ENCODE peak calls at places on chromosomes 4 and X, in eight cellular contexts. X is kidney, K is dorsolateral prefrontal cortex, B is mucosa of descending colon, U is cardiac fibroblast, L is heart left ventricle, N is uterus, Y is GM13977. I is an unnamed sample.

GRCh38 chr4:185803015-185803414 is 9.0 kb downstream of the SORBS2 start:
- DNase-seq in X (no peak), K (no peak), B (no peak), U (peak), L (no peak), N (no peak), Y (no peak), I (no peak)

GRCh38 chrX:131763674-131764073 is 219.8 kb downstream of the OR13H1 start:
- DNase-seq in X (no peak), K (peak), B (no peak), U (no peak), L (no peak), N (peak), Y (peak), I (no peak)

GRCh38 chr4:86965019-86965976 is 30.5 kb downstream of the AFF1 start:
- DNase-seq in X (no peak), K (no peak), B (no peak), U (no peak), L (no peak), N (no peak), Y (peak), I (no peak)

GRCh38 chr4:142563682-142564291 is 282.3 kb downstream of the INPP4B start:
- DNase-seq in X (no peak), K (no peak), B (no peak), U (peak), L (no peak), N (no peak), Y (no peak), I (no peak)

GRCh38 chrX:153521034-153521433 is 3.6 kb downstream of the ATP2B3 start:
- DNase-seq in X (no peak), K (peak), B (no peak), U (no peak), L (no peak), N (no peak), Y (no peak), I (no peak)

GRCh38 chrX:66675541-66675940 is 36.7 kb upstream of the EDA2R start:
- DNase-seq in X (no peak), K (no peak), B (no peak), U (peak), L (no peak), N (no peak), Y (no peak), I (no peak)

GRCh38 chr4:118910221-118910620 is 21.6 kb downstream of the SYNPO2 start:
- DNase-seq in X (no peak), K (no peak), B (no peak), U (peak), L (no peak), N (no peak), Y (no peak), I (no peak)

GRCh38 chr4:170672571-170672970 is 582.8 kb upstream of the AADAT start:
- DNase-seq in X (no peak), K (no peak), B (no peak), U (peak), L (no peak), N (no peak), Y (no peak), I (no peak)

GRCh38 chr4:172980178-172980577 is 188.4 kb upstream of the GALNT7 start:
- DNase-seq in X (no peak), K (no peak), B (no peak), U (peak), L (no peak), N (no peak), Y (no peak), I (no peak)

GRCh38 chrX:39726810-39727209 is 370.9 kb downstream of the BCOR start:
- DNase-seq in X (no peak), K (no peak), B (peak), U (peak), L (peak), N (peak), Y (no peak), I (no peak)

GRCh38 chr4:113436360-113436759 is 325.2 kb downstream of the CAMK2D start:
- DNase-seq in X (no peak), K (no peak), B (peak), U (peak), L (peak), N (no peak), Y (no peak), I (no peak)

GRCh38 chr4:30815685-30816084 is 95.5 kb downstream of the PCDH7 start:
- DNase-seq in X (no peak), K (no peak), B (no peak), U (no peak), L (no peak), N (no peak), Y (no peak), I (no peak)

GRCh38 chrX:48761674-48762471 is at the start of gene GLOD5:
- DNase-seq in X (no peak), K (no peak), B (peak), U (peak), L (no peak), N (no peak), Y (no peak), I (no peak)
- TF ChIP-seq CTCF in X (peak), K (no peak), B (no peak), U (peak), L (no peak), N (no peak), Y (peak), I (peak)

GRCh38 chr4:124203613-124204284 is 508.8 kb downstream of the ANKRD50 start:
- DNase-seq in X (no peak), K (no peak), B (no peak), U (peak), L (no peak), N (no peak), Y (no peak), I (peak)

GRCh38 chr4:124199755-124200154 is 512.8 kb downstream of the ANKRD50 start:
- DNase-seq in X (no peak), K (no peak), B (no peak), U (peak), L (no peak), N (no peak), Y (no peak), I (no peak)

GRCh38 chr4:124206779-124207605 is 505.5 kb downstream of the ANKRD50 start:
- DNase-seq in X (no peak), K (no peak), B (no peak), U (peak), L (no peak), N (no peak), Y (no peak), I (no peak)

GRCh38 chr4:124199185-124199584 is 513.3 kb downstream of the ANKRD50 start:
- DNase-seq in X (no peak), K (no peak), B (no peak), U (no peak), L (no peak), N (no peak), Y (no peak), I (no peak)

GRCh38 chr4:124202106-124202505 is 510.4 kb downstream of the ANKRD50 start:
- DNase-seq in X (no peak), K (no peak), B (peak), U (peak), L (no peak), N (peak), Y (no peak), I (no peak)
- TF ChIP-seq CTCF in X (no peak), K (no peak), B (no peak), U (peak), L (no peak), N (no peak), Y (no peak), I (no peak)

DNA sequence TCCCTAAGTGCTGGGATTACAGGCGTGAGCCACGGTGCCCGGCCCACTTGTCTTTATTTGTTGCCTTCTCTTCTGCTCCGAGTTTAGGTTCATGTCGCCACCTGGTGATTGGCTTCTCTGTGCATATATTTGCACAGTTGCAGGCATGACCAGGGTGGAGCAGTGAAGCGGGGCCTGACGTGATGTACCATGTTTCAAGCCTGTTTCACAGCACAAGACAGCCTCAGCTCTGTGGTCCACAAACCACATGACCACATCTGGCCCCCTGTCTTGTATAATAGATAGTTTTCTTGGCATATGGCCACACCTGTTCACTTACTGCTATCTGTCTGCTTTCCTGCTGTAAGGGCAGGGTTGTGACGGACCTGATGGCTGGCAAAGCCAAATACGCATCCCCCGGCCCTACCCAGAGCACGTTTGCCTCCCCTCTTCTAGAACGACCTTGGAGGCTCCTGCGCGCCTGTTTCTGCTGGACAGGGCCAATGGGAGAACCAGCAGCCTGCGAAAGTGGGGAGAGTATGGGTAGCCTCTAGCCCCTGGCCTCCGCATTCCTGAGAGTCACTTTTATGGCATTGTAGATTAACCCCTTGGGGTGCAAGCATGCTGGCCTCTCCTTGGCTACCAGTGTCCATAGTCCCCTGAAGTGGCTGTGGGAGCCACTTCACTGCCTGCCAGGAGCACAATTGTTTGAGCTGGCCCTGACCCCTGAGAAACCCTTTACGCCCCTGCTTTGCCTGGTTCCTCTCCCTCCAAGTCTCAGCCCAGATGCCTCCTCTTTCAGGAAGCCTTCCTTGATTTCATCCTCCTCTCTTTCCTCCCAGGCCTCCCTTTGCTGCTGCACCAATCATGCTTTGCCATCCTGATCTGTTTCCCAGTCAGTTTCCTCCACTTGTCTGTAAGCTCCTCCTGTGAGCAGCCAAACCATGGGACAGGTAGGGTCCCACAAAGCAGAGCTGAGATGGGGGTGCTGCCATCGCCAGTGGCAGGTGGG is 6.0 kb upstream of the SH3TC1 start:
- DNase-seq in X (no peak), K (peak), B (peak), U (peak), L (no peak), N (no peak), Y (peak), I (no peak)
- TF ChIP-seq CTCF in X (peak), K (peak), B (no peak), U (peak), L (peak), N (no peak), Y (peak), I (peak)

GRCh38 chr4:8340721-8341680 is 71.4 kb downstream of the HTRA3 start:
- DNase-seq in X (peak), K (peak), B (peak), U (no peak), L (peak), N (peak), Y (no peak), I (no peak)
- TF ChIP-seq CTCF in X (no peak), K (no peak), B (no peak), U (no peak), L (no peak), N (peak), Y (no peak), I (no peak)

DNA sequence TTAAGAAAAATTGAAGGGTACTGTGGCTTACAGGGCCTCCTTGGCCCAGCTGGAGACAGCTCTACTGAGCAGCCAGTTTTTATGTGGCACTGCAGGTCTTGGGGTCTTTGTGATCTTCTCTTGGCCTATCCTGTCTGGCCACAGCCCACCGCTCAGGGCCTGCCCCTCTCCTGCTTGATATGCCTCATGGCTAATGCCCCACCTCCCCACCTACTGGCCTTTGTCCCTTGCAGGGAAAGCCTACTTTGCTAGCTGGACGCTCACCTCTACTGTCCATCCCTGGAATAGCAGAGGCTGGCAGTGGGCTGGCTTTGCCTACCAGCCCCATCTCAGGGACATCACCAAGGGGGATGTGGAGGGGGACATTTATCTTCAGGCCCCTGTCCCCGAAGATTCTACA is 134.1 kb downstream of the PJA1 start:
- DNase-seq in X (no peak), K (no peak), B (peak), U (no peak), L (no peak), N (no peak), Y (no peak), I (no peak)
- TF ChIP-seq CTCF in X (peak), K (no peak), B (no peak), U (peak), L (no peak), N (no peak), Y (no peak), I (no peak)

GRCh38 chrX:136221851-136222513 is 29.2 kb downstream of the MAP7D3 start:
- DNase-seq in X (no peak), K (no peak), B (no peak), U (no peak), L (no peak), N (no peak), Y (no peak), I (no peak)

GRCh38 chrX:136228808-136229207 is 22.4 kb downstream of the MAP7D3 start:
- DNase-seq in X (no peak), K (no peak), B (no peak), U (no peak), L (no peak), N (no peak), Y (no peak), I (no peak)

GRCh38 chrX:136227948-136228584 is 23.1 kb downstream of the MAP7D3 start:
- DNase-seq in X (no peak), K (no peak), B (no peak), U (no peak), L (no peak), N (no peak), Y (no peak), I (no peak)

DNA sequence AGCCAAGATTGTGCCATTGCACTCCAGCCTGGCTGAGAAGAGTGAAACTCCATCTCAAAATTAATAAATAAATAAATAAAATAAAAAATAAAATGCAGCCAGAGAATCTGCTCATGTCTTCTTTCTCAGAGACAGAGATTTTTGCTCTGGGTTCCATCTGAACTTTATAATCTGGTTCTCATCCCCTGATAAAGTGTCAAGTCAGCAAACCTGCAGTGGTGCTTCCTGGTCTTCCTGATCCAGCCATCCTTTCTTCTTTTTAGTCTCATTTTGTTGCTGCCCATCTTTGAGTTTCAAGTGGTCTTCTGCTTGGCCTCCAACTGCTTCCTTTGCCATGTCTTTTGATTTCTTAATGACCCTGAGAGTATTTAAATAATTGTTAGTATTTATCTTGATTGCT is 24.1 kb downstream of the MAP7D3 start:
- DNase-seq in X (no peak), K (no peak), B (no peak), U (no peak), L (no peak), N (no peak), Y (no peak), I (no peak)
- TF ChIP-seq CTCF in X (no peak), K (no peak), B (no peak), U (no peak), L (no peak), N (no peak), Y (no peak), I (no peak)